ENCODE peak calls at places on chromosomes 3 and 15, in six cellular contexts. L is PC-3, C is left cardiac atrium, Q is cardiac muscle cell, O is AG08395, N is endothelial cell of umbilical vein. T is an unnamed sample.

GRCh38 chr15:52295421-52295991 is at the start of gene MYO5C:
- DNase-seq in L (peak), C (peak), Q (peak), O (no peak), N (peak), T (peak)

GRCh38 chr3:127288921-127289645 is 1.2 kb upstream of the PRR20G start:
- DNase-seq in L (no peak), C (no peak), Q (no peak), O (no peak), N (no peak), T (no peak)

GRCh38 chr3:99646107-99646435 is 7.7 kb downstream of the COL8A1 start:
- DNase-seq in L (no peak), C (no peak), Q (no peak), O (no peak), N (no peak), T (no peak)

GRCh38 chr3:194497799-194498575 is 11.2 kb upstream of the ATP13A3 start:
- DNase-seq in L (peak), C (no peak), Q (no peak), O (no peak), N (no peak), T (no peak)

GRCh38 chr3:183070892-183071291 is 28.4 kb downstream of the MCCC1 start:
- DNase-seq in L (no peak), C (no peak), Q (no peak), O (no peak), N (no peak), T (no peak)

GRCh38 chr15:69324031-69324430 is 25.3 kb downstream of the PAQR5 start:
- DNase-seq in L (no peak), C (no peak), Q (no peak), O (peak), N (no peak), T (no peak)

GRCh38 chr3:24682141-24682547 is 187.5 kb upstream of the THRB start:
- DNase-seq in L (peak), C (no peak), Q (no peak), O (peak), N (no peak), T (no peak)

GRCh38 chr15:39195988-39196486 is 384.8 kb upstream of the THBS1 start:
- DNase-seq in L (peak), C (no peak), Q (no peak), O (peak), N (peak), T (no peak)

GRCh38 chr15:99211926-99212325 is 37.5 kb downstream of the TTC23 start:
- DNase-seq in L (no peak), C (no peak), Q (no peak), O (peak), N (no peak), T (no peak)

GRCh38 chr3:141000027-141000663 is 51.0 kb upstream of the SPSB4 start:
- DNase-seq in L (peak), C (peak), Q (peak), O (peak), N (peak), T (peak)

GRCh38 chr15:48242531-48242930 is 36.4 kb downstream of the SLC12A1 start:
- DNase-seq in L (no peak), C (no peak), Q (no peak), O (no peak), N (no peak), T (no peak)

GRCh38 chr3:27089063-27089462 is 280.1 kb downstream of the NEK10 start:
- DNase-seq in L (no peak), C (no peak), Q (no peak), O (peak), N (no peak), T (no peak)

T was measured in HuH-7.5.